ENCODE peak calls at places on chromosomes 13 and 19, in ten cellular contexts. One of them, this sample, is unnamed.

GRCh38 chr13:20495087-20496023 is 30.3 kb downstream of the CRYL1 start:
- DNase-seq in GM23338: peak
- DNase-seq in transverse colon: peak
- DNase-seq in thoracic aorta: peak
- DNase-seq in tibial nerve: peak
- DNase-seq in suprapubic skin: no peak
- DNase-seq in brain microvascular endothelial cell: peak
- DNase-seq in endothelial cell of umbilical vein: peak
- DNase-seq in ascending aorta: no peak
- DNase-seq in upper lobe of right lung: no peak
- DNase-seq in this sample: peak

GRCh38 chr13:42041684-42042035 is 6.8 kb upstream of the DGKH start:
- DNase-seq in GM23338: peak
- DNase-seq in ascending aorta: no peak
- DNase-seq in tibial nerve: peak
- DNase-seq in transverse colon: peak
- DNase-seq in suprapubic skin: no peak
- DNase-seq in brain microvascular endothelial cell: peak
- DNase-seq in upper lobe of right lung: peak
- DNase-seq in endothelial cell of umbilical vein: no peak
- DNase-seq in thoracic aorta: peak
- DNase-seq in this sample: no peak

GRCh38 chr13:87426737-87427136 is 244.4 kb upstream of the SLITRK5 start:
- DNase-seq in ascending aorta: no peak
- DNase-seq in thoracic aorta: no peak
- DNase-seq in endothelial cell of umbilical vein: no peak
- DNase-seq in suprapubic skin: no peak
- DNase-seq in GM23338: peak
- DNase-seq in upper lobe of right lung: no peak
- DNase-seq in brain microvascular endothelial cell: no peak
- DNase-seq in tibial nerve: no peak
- DNase-seq in transverse colon: no peak
- DNase-seq in this sample: no peak

GRCh38 chr13:25678398-25678797 is 306.6 kb downstream of the ATP8A2 start:
- DNase-seq in suprapubic skin: no peak
- DNase-seq in brain microvascular endothelial cell: no peak
- DNase-seq in transverse colon: peak
- DNase-seq in tibial nerve: no peak
- DNase-seq in endothelial cell of umbilical vein: no peak
- DNase-seq in ascending aorta: no peak
- DNase-seq in thoracic aorta: no peak
- DNase-seq in upper lobe of right lung: no peak
- DNase-seq in GM23338: no peak
- DNase-seq in this sample: no peak

GRCh38 chr19:21463449-21464105 is 41.8 kb upstream of the ZNF429 start:
- DNase-seq in suprapubic skin: no peak
- DNase-seq in GM23338: peak
- DNase-seq in ascending aorta: no peak
- DNase-seq in endothelial cell of umbilical vein: no peak
- DNase-seq in brain microvascular endothelial cell: no peak
- DNase-seq in tibial nerve: no peak
- DNase-seq in transverse colon: peak
- DNase-seq in upper lobe of right lung: no peak
- DNase-seq in thoracic aorta: no peak
- DNase-seq in this sample: no peak

GRCh38 chr19:49333426-49334288 is 1.5 kb upstream of the CD37 start:
- DNase-seq in ascending aorta: no peak
- DNase-seq in upper lobe of right lung: peak
- DNase-seq in tibial nerve: no peak
- DNase-seq in brain microvascular endothelial cell: no peak
- DNase-seq in GM23338: no peak
- DNase-seq in suprapubic skin: peak
- DNase-seq in endothelial cell of umbilical vein: no peak
- DNase-seq in thoracic aorta: no peak
- DNase-seq in transverse colon: peak
- DNase-seq in this sample: no peak

GRCh38 chr13:83221813-83222241 is 660.4 kb downstream of the SLITRK1 start:
- DNase-seq in ascending aorta: no peak
- DNase-seq in endothelial cell of umbilical vein: no peak
- DNase-seq in tibial nerve: no peak
- DNase-seq in thoracic aorta: no peak
- DNase-seq in upper lobe of right lung: no peak
- DNase-seq in brain microvascular endothelial cell: peak
- DNase-seq in transverse colon: no peak
- DNase-seq in suprapubic skin: no peak
- DNase-seq in GM23338: no peak
- DNase-seq in this sample: peak

GRCh38 chr13:35964764-35965163 is 166.4 kb downstream of the DCLK1 start:
- DNase-seq in thoracic aorta: no peak
- DNase-seq in suprapubic skin: no peak
- DNase-seq in transverse colon: no peak
- DNase-seq in tibial nerve: no peak
- DNase-seq in upper lobe of right lung: no peak
- DNase-seq in endothelial cell of umbilical vein: peak
- DNase-seq in ascending aorta: no peak
- DNase-seq in GM23338: no peak
- DNase-seq in brain microvascular endothelial cell: peak
- DNase-seq in this sample: no peak

GRCh38 chr13:99523838-99524237 is 22.6 kb downstream of the TM9SF2 start:
- DNase-seq in suprapubic skin: no peak
- DNase-seq in thoracic aorta: no peak
- DNase-seq in endothelial cell of umbilical vein: no peak
- DNase-seq in brain microvascular endothelial cell: no peak
- DNase-seq in upper lobe of right lung: no peak
- DNase-seq in tibial nerve: no peak
- DNase-seq in transverse colon: no peak
- DNase-seq in GM23338: no peak
- DNase-seq in ascending aorta: no peak
- DNase-seq in this sample: no peak

GRCh38 chr19:37997911-37998344 is 90.9 kb downstream of the SIPA1L3 start:
- DNase-seq in thoracic aorta: no peak
- DNase-seq in upper lobe of right lung: no peak
- DNase-seq in GM23338: no peak
- DNase-seq in endothelial cell of umbilical vein: peak
- DNase-seq in brain microvascular endothelial cell: peak
- DNase-seq in transverse colon: no peak
- DNase-seq in tibial nerve: no peak
- DNase-seq in ascending aorta: no peak
- DNase-seq in suprapubic skin: no peak
- DNase-seq in this sample: peak

GRCh38 chr19:33971073-33971472 is 174.4 kb downstream of the KCTD15 start:
- DNase-seq in GM23338: no peak
- DNase-seq in suprapubic skin: no peak
- DNase-seq in transverse colon: no peak
- DNase-seq in upper lobe of right lung: no peak
- DNase-seq in tibial nerve: no peak
- DNase-seq in thoracic aorta: no peak
- DNase-seq in ascending aorta: no peak
- DNase-seq in brain microvascular endothelial cell: no peak
- DNase-seq in endothelial cell of umbilical vein: no peak
- DNase-seq in this sample: no peak

DNA sequence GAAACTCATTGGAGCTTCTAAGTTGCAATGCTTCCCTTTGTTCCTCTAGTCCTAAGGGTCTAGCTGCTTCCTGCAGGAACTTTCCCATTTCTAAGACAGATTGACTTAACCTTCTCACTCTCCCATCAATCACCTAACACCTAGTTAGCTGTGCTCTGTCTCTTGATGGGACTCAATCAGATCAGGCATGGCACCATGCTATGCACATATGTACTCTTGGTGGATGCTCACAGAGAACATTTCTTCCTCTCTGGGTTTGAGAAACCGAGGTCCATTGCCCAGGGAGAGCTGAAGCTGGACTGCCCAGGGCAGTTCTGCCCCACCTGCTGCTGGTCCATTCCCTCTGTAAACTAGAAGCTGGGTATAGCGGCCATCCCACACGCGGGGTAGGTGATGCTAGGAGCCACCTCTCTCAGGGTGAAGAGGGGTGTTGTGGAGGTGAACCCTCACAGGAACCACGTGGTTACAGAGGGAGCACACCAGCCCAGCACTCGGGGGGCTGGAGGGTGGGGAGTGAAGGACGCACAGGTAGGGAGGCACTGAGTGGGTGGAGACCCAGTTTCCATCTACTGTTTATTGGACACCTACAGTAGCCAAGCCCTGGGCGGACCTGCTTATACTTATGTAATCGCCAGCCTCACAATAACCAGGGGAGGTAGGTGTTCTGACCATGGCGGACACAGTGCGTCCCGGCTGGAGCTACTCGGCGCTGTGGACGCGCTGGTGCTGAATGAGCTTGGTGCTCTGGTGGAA is 3.1 kb upstream of the UBE2M start:
- DNase-seq in ascending aorta: no peak
- DNase-seq in transverse colon: no peak
- DNase-seq in GM23338: no peak
- DNase-seq in brain microvascular endothelial cell: no peak
- DNase-seq in thoracic aorta: no peak
- DNase-seq in endothelial cell of umbilical vein: no peak
- DNase-seq in suprapubic skin: no peak
- DNase-seq in tibial nerve: no peak
- DNase-seq in upper lobe of right lung: no peak
- DNase-seq in this sample: no peak
- H3K4me3 ChIP-seq in ascending aorta: peak
- H3K4me3 ChIP-seq in transverse colon: no peak
- H3K4me3 ChIP-seq in GM23338: peak
- H3K4me3 ChIP-seq in brain microvascular endothelial cell: no peak
- H3K4me3 ChIP-seq in thoracic aorta: peak
- H3K4me3 ChIP-seq in endothelial cell of umbilical vein: no peak
- H3K4me3 ChIP-seq in suprapubic skin: peak
- H3K4me3 ChIP-seq in tibial nerve: peak
- H3K4me3 ChIP-seq in upper lobe of right lung: peak
- H3K4me3 ChIP-seq in this sample: no peak

GRCh38 chr19:1893791-1894190 is 8.5 kb upstream of the ABHD17A start:
- DNase-seq in ascending aorta: no peak
- DNase-seq in GM23338: peak
- DNase-seq in tibial nerve: no peak
- DNase-seq in brain microvascular endothelial cell: no peak
- DNase-seq in thoracic aorta: no peak
- DNase-seq in transverse colon: no peak
- DNase-seq in suprapubic skin: no peak
- DNase-seq in endothelial cell of umbilical vein: no peak
- DNase-seq in upper lobe of right lung: no peak
- DNase-seq in this sample: no peak
- H3K27ac ChIP-seq in ascending aorta: no peak
- H3K27ac ChIP-seq in GM23338: no peak
- H3K27ac ChIP-seq in tibial nerve: no peak
- H3K27ac ChIP-seq in brain microvascular endothelial cell: no peak
- H3K27ac ChIP-seq in thoracic aorta: no peak
- H3K27ac ChIP-seq in transverse colon: no peak
- H3K27ac ChIP-seq in suprapubic skin: no peak
- H3K27ac ChIP-seq in endothelial cell of umbilical vein: no peak
- H3K27ac ChIP-seq in upper lobe of right lung: no peak
- H3K27ac ChIP-seq in this sample: no peak

GRCh38 chr13:103799028-103799427 is 732.8 kb upstream of the SLC10A2 start:
- DNase-seq in brain microvascular endothelial cell: no peak
- DNase-seq in thoracic aorta: no peak
- DNase-seq in transverse colon: no peak
- DNase-seq in ascending aorta: no peak
- DNase-seq in tibial nerve: no peak
- DNase-seq in endothelial cell of umbilical vein: no peak
- DNase-seq in suprapubic skin: no peak
- DNase-seq in GM23338: no peak
- DNase-seq in upper lobe of right lung: no peak
- DNase-seq in this sample: no peak
- TF ChIP-seq CTCF in brain microvascular endothelial cell: no peak
- TF ChIP-seq CTCF in thoracic aorta: no peak
- TF ChIP-seq CTCF in transverse colon: no peak
- TF ChIP-seq CTCF in ascending aorta: no peak
- TF ChIP-seq CTCF in tibial nerve: no peak
- TF ChIP-seq CTCF in endothelial cell of umbilical vein: no peak
- TF ChIP-seq CTCF in suprapubic skin: no peak
- TF ChIP-seq CTCF in GM23338: no peak
- TF ChIP-seq CTCF in upper lobe of right lung: no peak
- TF ChIP-seq CTCF in this sample: no peak

DNA sequence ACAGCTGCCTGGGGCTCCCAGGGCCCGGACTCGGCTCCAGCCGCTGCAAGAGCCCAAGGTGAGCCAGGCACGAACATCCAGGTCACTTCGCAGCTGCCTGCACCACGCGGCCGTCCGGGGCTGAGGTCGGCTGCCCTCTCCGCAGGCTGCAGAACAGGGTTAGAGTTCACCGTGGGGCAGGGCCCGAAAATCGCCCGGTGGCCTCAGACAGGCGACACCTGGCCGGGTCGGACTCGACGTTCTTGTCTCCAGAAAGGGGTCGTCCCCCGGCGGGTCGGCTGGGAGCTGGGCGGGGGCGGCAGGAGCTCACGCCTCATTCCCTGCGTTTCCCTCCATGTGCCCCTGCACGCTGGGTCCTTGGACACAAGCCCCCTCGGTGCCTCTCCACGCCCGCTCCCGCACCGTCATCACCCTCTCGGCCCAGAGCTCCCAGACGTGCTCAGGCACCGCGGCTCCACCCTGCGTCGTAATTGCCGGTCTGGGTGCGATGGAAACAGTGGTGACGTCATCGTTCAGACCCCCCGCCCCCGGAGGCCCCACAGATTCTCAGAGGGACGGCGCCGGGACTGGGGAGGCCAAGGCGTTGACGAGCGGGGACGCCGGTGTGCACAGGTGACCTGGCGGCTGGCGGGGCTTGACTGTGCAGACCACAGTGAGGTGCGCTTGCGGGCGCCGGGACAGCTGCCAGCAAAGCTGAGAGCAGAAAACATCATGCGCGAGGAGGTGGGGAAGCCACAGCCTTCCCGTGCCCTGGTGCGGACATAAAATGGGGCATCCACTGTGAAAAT is 4.0 kb upstream of the GRIN3B start:
- DNase-seq in thoracic aorta: no peak
- DNase-seq in tibial nerve: no peak
- DNase-seq in GM23338: peak
- DNase-seq in endothelial cell of umbilical vein: peak
- DNase-seq in suprapubic skin: no peak
- DNase-seq in upper lobe of right lung: no peak
- DNase-seq in transverse colon: peak
- DNase-seq in brain microvascular endothelial cell: peak
- DNase-seq in ascending aorta: no peak
- DNase-seq in this sample: no peak
- H3K4me3 ChIP-seq in thoracic aorta: peak
- H3K4me3 ChIP-seq in tibial nerve: no peak
- H3K4me3 ChIP-seq in GM23338: peak
- H3K4me3 ChIP-seq in endothelial cell of umbilical vein: no peak
- H3K4me3 ChIP-seq in suprapubic skin: no peak
- H3K4me3 ChIP-seq in upper lobe of right lung: no peak
- H3K4me3 ChIP-seq in transverse colon: no peak
- H3K4me3 ChIP-seq in brain microvascular endothelial cell: no peak
- H3K4me3 ChIP-seq in ascending aorta: no peak
- H3K4me3 ChIP-seq in this sample: peak

GRCh38 chr19:43489310-43489709 is 15.2 kb downstream of the PHLDB3 start:
- DNase-seq in upper lobe of right lung: no peak
- DNase-seq in transverse colon: no peak
- DNase-seq in tibial nerve: no peak
- DNase-seq in suprapubic skin: no peak
- DNase-seq in brain microvascular endothelial cell: no peak
- DNase-seq in thoracic aorta: no peak
- DNase-seq in ascending aorta: no peak
- DNase-seq in GM23338: no peak
- DNase-seq in endothelial cell of umbilical vein: no peak
- DNase-seq in this sample: no peak
- H3K27ac ChIP-seq in upper lobe of right lung: no peak
- H3K27ac ChIP-seq in transverse colon: no peak
- H3K27ac ChIP-seq in tibial nerve: no peak
- H3K27ac ChIP-seq in suprapubic skin: no peak
- H3K27ac ChIP-seq in brain microvascular endothelial cell: no peak
- H3K27ac ChIP-seq in thoracic aorta: no peak
- H3K27ac ChIP-seq in ascending aorta: no peak
- H3K27ac ChIP-seq in GM23338: no peak
- H3K27ac ChIP-seq in endothelial cell of umbilical vein: no peak
- H3K27ac ChIP-seq in this sample: no peak

GRCh38 chr13:72384186-72384823 is 343.1 kb downstream of the MZT1 start:
- DNase-seq in endothelial cell of umbilical vein: peak
- DNase-seq in suprapubic skin: no peak
- DNase-seq in tibial nerve: no peak
- DNase-seq in upper lobe of right lung: no peak
- DNase-seq in brain microvascular endothelial cell: no peak
- DNase-seq in transverse colon: no peak
- DNase-seq in ascending aorta: no peak
- DNase-seq in thoracic aorta: no peak
- DNase-seq in GM23338: peak
- DNase-seq in this sample: no peak
- TF ChIP-seq CTCF in endothelial cell of umbilical vein: no peak
- TF ChIP-seq CTCF in suprapubic skin: no peak
- TF ChIP-seq CTCF in tibial nerve: no peak
- TF ChIP-seq CTCF in upper lobe of right lung: no peak
- TF ChIP-seq CTCF in brain microvascular endothelial cell: no peak
- TF ChIP-seq CTCF in transverse colon: no peak
- TF ChIP-seq CTCF in ascending aorta: no peak
- TF ChIP-seq CTCF in thoracic aorta: no peak
- TF ChIP-seq CTCF in GM23338: peak
- TF ChIP-seq CTCF in this sample: no peak

This sample was measured in AG04450.